ENCODE peak calls at places on chromosomes 1 and 21, in nine cellular contexts. N is body of pancreas, W is left lung, A is PC-9, Z is endodermal cell, U is neuronal stem cell, E is pancreas, P is keratinocyte, Y is cardiac muscle cell. X is an unnamed sample.

GRCh38 chr1:19435851-19436465 is 49.4 kb downstream of the CAPZB start:
- DNase-seq in N (no peak), W (no peak), A (no peak), Z (no peak), U (no peak), E (no peak), P (no peak), Y (peak; percentile 69), X (no peak)

GRCh38 chr1:165634154-165634921 is 3.3 kb downstream of the MGST3 start:
- DNase-seq in N (no peak), W (no peak), A (no peak), Z (no peak), U (no peak), E (no peak), P (no peak), Y (no peak), X (no peak)

GRCh38 chr1:241648159-241648558 is 3.9 kb upstream of the WDR64 start:
- DNase-seq in N (no peak), W (no peak), A (no peak), Z (no peak), U (no peak), E (no peak), P (no peak), Y (no peak), X (no peak)

GRCh38 chr1:110328274-110328673 is 10.9 kb upstream of the RBM15 start:
- DNase-seq in N (no peak), W (no peak), A (peak; percentile 82), Z (no peak), U (no peak), E (no peak), P (no peak), Y (peak; percentile 30), X (no peak)

GRCh38 chr1:202938287-202938925 is 11.4 kb upstream of the KLHL12 start:
- DNase-seq in N (no peak), W (no peak), A (no peak), Z (no peak), U (no peak), E (no peak), P (no peak), Y (peak; percentile 6), X (no peak)

GRCh38 chr1:181656491-181656890 is 173.2 kb downstream of the CACNA1E start:
- DNase-seq in N (no peak), W (no peak), A (no peak), Z (no peak), U (no peak), E (no peak), P (no peak), Y (no peak), X (no peak)

GRCh38 chr1:20486457-20487235 is 636 bp upstream of the CAMK2N1 start:
- DNase-seq in N (peak; percentile 66), W (peak; percentile 44), A (peak; percentile 65), Z (peak; percentile 89), U (peak; percentile 86), E (peak; percentile 52), P (no peak), Y (peak; percentile 76), X (no peak)

GRCh38 chr1:204647114-204647804 is 38.3 kb downstream of the LRRN2 start:
- DNase-seq in N (peak; percentile 41), W (no peak), A (peak; percentile 92), Z (peak; percentile 87), U (peak; percentile 39), E (peak; percentile 31), P (peak; percentile 5), Y (peak; percentile 85), X (peak; percentile 14)

GRCh38 chr21:46161180-46161799 is 5.9 kb upstream of the FTCD start:
- DNase-seq in N (peak; percentile 1), W (no peak), A (no peak), Z (no peak), U (no peak), E (peak; percentile 7), P (no peak), Y (no peak), X (no peak)

GRCh38 chr1:29524285-29525065 is 288.2 kb downstream of the PTPRU start:
- DNase-seq in N (no peak), W (no peak), A (no peak), Z (peak; percentile 33), U (no peak), E (no peak), P (no peak), Y (no peak), X (no peak)

GRCh38 chr1:46487818-46488218 is 1.8 kb upstream of the DMBX1 start:
- DNase-seq in N (no peak), W (no peak), A (no peak), Z (peak; percentile 88), U (no peak), E (no peak), P (no peak), Y (peak; percentile 44), X (no peak)

GRCh38 chr21:43921602-43921978 is 56.6 kb downstream of the AGPAT3 start:
- DNase-seq in N (no peak), W (no peak), A (no peak), Z (no peak), U (no peak), E (no peak), P (no peak), Y (no peak), X (no peak)

GRCh38 chr1:180266275-180267210 is 36.5 kb downstream of the LHX4 start:
- DNase-seq in N (no peak), W (no peak), A (no peak), Z (peak; percentile 48), U (no peak), E (no peak), P (no peak), Y (no peak), X (no peak)

GRCh38 chr1:115794976-115795375 is 26.5 kb upstream of the CASQ2 start:
- DNase-seq in N (no peak), W (no peak), A (peak; percentile 16), Z (no peak), U (no peak), E (no peak), P (no peak), Y (no peak), X (peak; percentile 68)

GRCh38 chr1:174284052-174284451 is 124.7 kb downstream of the RABGAP1L start:
- DNase-seq in N (no peak), W (no peak), A (no peak), Z (no peak), U (no peak), E (no peak), P (no peak), Y (no peak), X (no peak)

DNA sequence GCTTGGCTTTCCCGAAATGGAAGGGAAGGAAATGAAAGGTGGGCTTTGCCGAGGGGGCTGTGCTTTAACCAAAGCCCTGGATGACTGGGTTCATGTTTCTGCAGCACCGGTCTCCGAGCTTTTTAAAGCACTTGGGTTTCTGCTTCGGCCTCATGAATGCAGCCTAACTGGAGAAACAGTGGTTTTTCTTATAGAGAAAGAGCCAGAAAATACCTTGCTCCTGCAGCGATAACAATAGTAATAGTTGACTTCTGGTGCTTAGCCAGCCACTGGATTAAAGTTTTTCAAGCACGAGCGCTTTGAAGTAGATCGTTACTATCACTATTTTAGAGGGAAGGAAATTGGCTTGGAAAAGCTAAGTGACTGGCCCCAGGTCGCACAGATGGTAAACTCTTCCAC is 500 bp upstream of the DOCK7 start:
- DNase-seq in N (no peak), W (no peak), A (no peak), Z (no peak), U (no peak), E (no peak), P (no peak), Y (peak; percentile 42), X (no peak)
- H3K27ac ChIP-seq in N (peak overlapping the region; percentile 78), W (peak overlapping the region; percentile 71), A (peak overlapping the region; percentile 35), Z (peak overlapping the region; percentile 66), U (peak overlapping the region; percentile 70), E (peak overlapping the region; percentile 88), P (peak overlapping the region; percentile 77), Y (peak overlapping the region; percentile 95), X (peak overlapping the region; percentile 81)

GRCh38 chr1:55694297-55694696 is 479.1 kb upstream of the USP24 start:
- DNase-seq in N (peak; percentile 76), W (peak; percentile 33), A (peak; percentile 65), Z (no peak), U (no peak), E (peak; percentile 21), P (no peak), Y (no peak), X (peak; percentile 34)
- H3K27ac ChIP-seq in N (no peak overlapping the region), W (no peak overlapping the region), A (no peak overlapping the region), Z (no peak overlapping the region), U (no peak overlapping the region), E (peak overlapping the region; percentile 75), P (no peak overlapping the region), Y (peak overlapping the region; percentile 5), X (no peak overlapping the region)

DNA sequence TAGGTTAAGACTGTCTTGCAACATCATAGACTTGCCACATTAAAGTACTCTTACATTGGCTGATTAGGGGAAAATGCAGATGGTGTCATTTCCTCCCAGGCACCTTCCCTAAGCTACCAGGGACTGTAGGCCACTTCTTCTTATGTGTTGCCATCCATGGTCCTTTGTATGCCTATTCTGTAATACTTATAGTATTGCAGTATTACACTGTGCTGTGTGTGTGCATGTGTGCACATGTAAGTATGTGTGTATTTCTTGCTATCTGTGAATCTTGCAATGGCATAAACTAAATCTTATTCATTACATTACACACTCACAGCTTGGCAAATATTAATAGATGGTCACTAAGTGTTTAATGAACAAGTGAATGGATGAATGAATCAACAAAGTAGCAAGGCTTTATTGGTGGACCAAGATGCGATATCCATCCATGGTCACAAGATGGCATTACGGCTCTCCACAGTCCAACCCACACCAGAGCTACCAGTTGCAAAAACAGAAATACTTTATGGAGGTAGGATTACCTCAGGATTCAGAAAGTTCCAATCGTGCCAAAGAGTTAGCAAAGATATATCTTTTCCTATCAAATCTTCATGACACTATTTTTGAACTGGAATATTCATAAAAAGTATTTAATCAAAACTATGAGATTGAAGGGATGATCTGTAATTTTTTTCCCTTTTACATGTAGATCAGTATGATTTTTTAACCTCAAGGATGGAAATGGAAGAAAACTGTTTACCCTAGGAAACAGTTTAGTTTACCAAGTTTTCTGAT is 160.2 kb downstream of the DENND1B start:
- DNase-seq in N (peak; percentile 52), W (no peak), A (no peak), Z (peak; percentile 71), U (peak; percentile 20), E (peak; percentile 31), P (no peak), Y (peak; percentile 64), X (no peak)
- H3K27ac ChIP-seq in N (no peak overlapping the region), W (no peak overlapping the region), A (no peak overlapping the region), Z (no peak overlapping the region), U (no peak overlapping the region), E (no peak overlapping the region), P (no peak overlapping the region), Y (no peak overlapping the region), X (no peak overlapping the region)

GRCh38 chr1:47713333-47713953 is 275.6 kb downstream of the FOXD2 start:
- DNase-seq in N (no peak), W (no peak), A (no peak), Z (peak; percentile 23), U (no peak), E (no peak), P (no peak), Y (no peak), X (no peak)

GRCh38 chr1:47714368-47714767 is 276.5 kb downstream of the FOXD2 start:
- DNase-seq in N (no peak), W (no peak), A (no peak), Z (no peak), U (no peak), E (no peak), P (no peak), Y (no peak), X (no peak)

GRCh38 chr1:47713960-47714359 is 276.1 kb downstream of the FOXD2 start:
- DNase-seq in N (no peak), W (no peak), A (no peak), Z (no peak), U (no peak), E (no peak), P (no peak), Y (no peak), X (no peak)

GRCh38 chr1:47720100-47720499 is 277.1 kb downstream of the TRABD2B start:
- DNase-seq in N (no peak), W (no peak), A (no peak), Z (peak; percentile 42), U (no peak), E (no peak), P (no peak), Y (no peak), X (no peak)

GRCh38 chr1:47717341-47717740 is 279.5 kb downstream of the FOXD2 start:
- DNase-seq in N (no peak), W (no peak), A (no peak), Z (no peak), U (no peak), E (no peak), P (no peak), Y (no peak), X (no peak)
- H3K27ac ChIP-seq in N (no peak overlapping the region), W (no peak overlapping the region), A (no peak overlapping the region), Z (no peak overlapping the region), U (no peak overlapping the region), E (no peak overlapping the region), P (no peak overlapping the region), Y (no peak overlapping the region), X (no peak overlapping the region)

X was measured in epithelial cell of prostate.